ENCODE peak calls at places on chromosomes 13 and 19, in five cellular contexts. Q is Peyer's patch, D is A673, O is ascending aorta, G is endodermal cell. V is an unnamed sample. For H3K4me1, the result is how much of the 10 kb centered on the place peaks cover.

GRCh38 chr13:77918391-77919261 is at the start of gene EDNRB:
- DNase-seq in Q (no peak), O (peak), D (peak), G (peak), V (no peak)

GRCh38 chr13:102310691-102311432 is 91.0 kb downstream of the FGF14 start:
- DNase-seq in Q (no peak), D (no peak), G (no peak), O (no peak), V (no peak)

GRCh38 chr13:44576396-44577235 is 486 bp upstream of the TSC22D1 start:
- DNase-seq in G (peak), D (peak), Q (peak), O (no peak), V (no peak)

GRCh38 chr19:56170261-56170660 is 5.5 kb upstream of the GALP start:
- DNase-seq in O (no peak), Q (no peak), D (no peak), G (no peak), V (peak)

GRCh38 chr13:89380101-89380500 is 1708.9 kb downstream of the SLITRK5 start:
- DNase-seq in O (no peak), D (peak), Q (no peak), G (no peak), V (no peak)

GRCh38 chr13:72473321-72473720 is 254.1 kb downstream of the MZT1 start:
- DNase-seq in G (no peak), D (no peak), O (no peak), Q (no peak), V (no peak)

GRCh38 chr19:14090509-14091085 is at the start of gene SAMD1:
- DNase-seq in G (peak), D (peak), O (peak), Q (peak), V (peak)

GRCh38 chr13:101521371-101521770 is 68.9 kb downstream of the ITGBL1 start:
- DNase-seq in G (no peak), O (no peak), Q (no peak), D (no peak), V (no peak)

GRCh38 chr19:47414469-47414868 is 4.9 kb downstream of the MEIS3 start:
- DNase-seq in D (peak), Q (no peak), G (peak), O (no peak), V (no peak)

GRCh38 chr19:27971071-27971470 is 1241.9 kb downstream of the UQCRFS1 start:
- DNase-seq in O (no peak), Q (no peak), G (peak), D (peak), V (no peak)

GRCh38 chr19:17415107-17415506 is 4.7 kb upstream of the MVB12A start:
- DNase-seq in D (no peak), G (peak), Q (no peak), O (no peak), V (no peak)

GRCh38 chr13:114313061-114313860 is 1.0 kb upstream of the CHAMP1 start:
- DNase-seq in Q (no peak), O (no peak), G (no peak), D (no peak), V (no peak)

GRCh38 chr19:18697680-18698079 is 14.2 kb downstream of the CRTC1 start:
- DNase-seq in Q (no peak), G (no peak), D (no peak), O (no peak), V (peak)

GRCh38 chr13:108950333-108951010 is 321.1 kb downstream of the MYO16 start:
- DNase-seq in O (no peak), Q (no peak), G (no peak), D (no peak), V (no peak)

GRCh38 chr19:37654525-37654832 is 786 bp downstream of the ZFP30 start:
- DNase-seq in Q (no peak), D (peak), O (no peak), G (no peak), V (peak)

GRCh38 chr19:43720936-43721335 is 5.1 kb downstream of the IRGC start:
- DNase-seq in D (no peak), Q (no peak), G (no peak), O (no peak), V (no peak)

GRCh38 chr19:58262922-58263296 is 15.8 kb upstream of the ZNF8 start:
- DNase-seq in O (no peak), Q (no peak), G (no peak), D (no peak), V (no peak)

GRCh38 chr13:111315347-111315995 is 5.0 kb upstream of the TEX29 start:
- DNase-seq in O (peak), G (no peak), D (no peak), Q (no peak), V (no peak)

GRCh38 chr19:18091217-18091608 is 4.5 kb upstream of the IL12RB1 start:
- DNase-seq in Q (peak), D (no peak), G (no peak), O (peak), V (peak)

DNA sequence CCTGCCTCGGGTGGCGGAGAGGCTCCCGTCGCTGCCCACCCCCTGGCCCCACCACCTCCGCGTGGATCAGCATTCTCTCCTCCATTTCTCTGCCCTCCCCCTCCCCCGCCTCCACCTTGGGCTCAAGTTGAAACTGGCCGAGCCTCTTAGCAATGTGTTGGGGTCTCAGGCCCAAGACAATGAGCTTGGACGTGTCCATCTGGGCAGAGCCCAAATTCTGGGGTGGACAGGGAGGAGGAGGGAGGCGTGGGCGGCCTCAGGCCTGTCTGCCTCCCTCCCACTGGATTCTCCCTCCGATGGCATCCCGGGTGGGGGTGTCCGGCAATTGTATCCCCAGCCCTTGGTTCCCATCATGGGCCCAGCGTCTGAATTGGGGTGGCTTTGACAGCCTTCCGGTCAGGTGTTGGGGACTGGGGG is 1.2 kb downstream of the CELF5 start:
- DNase-seq in Q (no peak), D (no peak), O (no peak), G (peak), V (no peak)
- H3K4me3 ChIP-seq in Q (no peak), D (peak), O (no peak), G (no peak), V (no peak)

DNA sequence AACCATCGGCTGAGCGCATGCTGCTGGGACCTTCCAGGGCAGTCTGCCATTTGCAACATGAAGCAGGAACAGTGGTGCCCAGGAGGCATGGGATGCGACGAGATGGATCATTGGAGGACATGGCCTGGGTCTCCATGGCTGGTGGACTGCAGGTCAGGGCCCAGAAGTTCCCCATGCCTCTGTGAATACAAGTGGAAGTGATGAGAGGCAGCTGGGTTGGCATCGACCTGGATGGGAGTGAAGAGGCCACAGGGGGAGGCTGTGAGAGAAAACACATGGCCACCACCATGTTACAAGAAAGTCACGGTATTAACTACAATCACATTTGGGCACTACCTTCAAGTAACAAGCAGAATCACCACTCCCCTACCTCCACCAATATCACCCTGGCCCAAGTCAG is 262.0 kb downstream of the FOXO1 start:
- DNase-seq in Q (no peak), O (no peak), G (no peak), D (no peak), V (no peak)
- H3K4me1 ChIP-seq in Q (under half), O (under half), G (under half), D (under half), V (under half)

DNA sequence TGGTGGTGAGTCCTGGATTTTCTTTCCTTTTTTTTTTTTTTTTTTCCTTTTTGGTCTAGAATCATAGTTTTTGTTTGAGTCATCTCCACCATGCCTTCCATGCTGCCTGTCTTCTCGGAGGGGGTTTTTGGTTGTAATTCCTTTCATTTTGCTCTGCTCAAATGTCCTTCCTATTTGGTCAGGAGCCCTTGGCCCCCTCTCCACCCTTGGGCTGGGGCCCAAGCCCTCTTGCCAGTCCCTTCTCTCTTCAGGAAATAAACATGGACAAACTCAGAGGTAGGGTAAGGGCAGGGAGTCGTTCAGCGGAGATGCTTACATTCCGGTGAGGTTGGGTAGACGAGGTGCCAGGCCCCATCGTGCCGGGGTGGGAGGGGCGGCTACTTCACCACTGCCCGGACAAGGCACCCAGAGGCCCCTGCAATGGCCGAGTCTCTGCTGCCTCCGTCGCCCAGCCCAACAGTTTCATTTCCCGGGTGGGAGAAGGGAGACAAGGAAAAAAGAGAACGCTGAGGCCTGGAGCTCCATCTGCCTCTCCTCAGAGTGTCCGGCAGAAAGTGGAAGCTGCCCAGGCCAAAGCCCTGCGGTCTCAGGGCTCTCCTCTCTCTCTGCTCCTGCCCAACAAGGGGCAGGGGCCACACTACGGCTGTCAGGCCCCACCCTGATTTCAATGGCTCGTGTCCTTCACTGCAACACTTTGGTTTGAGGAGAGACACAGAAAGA is 12.7 kb downstream of the ZNF574 start:
- DNase-seq in Q (no peak), G (no peak), D (no peak), O (no peak), V (no peak)
- H3K27ac ChIP-seq in Q (no peak), G (no peak), D (no peak), O (peak), V (no peak)

GRCh38 chr13:40444241-40444640 is 222.2 kb downstream of the FOXO1 start:
- DNase-seq in G (no peak), Q (no peak), D (no peak), O (no peak), V (no peak)

GRCh38 chr13:40447857-40448256 is 218.6 kb downstream of the FOXO1 start:
- DNase-seq in G (no peak), Q (no peak), D (no peak), O (no peak), V (peak)

GRCh38 chr13:40445557-40445990 is 220.9 kb downstream of the FOXO1 start:
- DNase-seq in G (no peak), Q (peak), D (no peak), O (no peak), V (no peak)

GRCh38 chr13:40442826-40443225 is 223.6 kb downstream of the FOXO1 start:
- DNase-seq in Q (no peak), G (no peak), O (no peak), D (no peak), V (no peak)

GRCh38 chr13:40446365-40446764 is 220.1 kb downstream of the FOXO1 start:
- DNase-seq in D (no peak), O (no peak), G (no peak), Q (no peak), V (no peak)
- H3K4me3 ChIP-seq in D (no peak), O (no peak), G (no peak), Q (no peak), V (no peak)

DNA sequence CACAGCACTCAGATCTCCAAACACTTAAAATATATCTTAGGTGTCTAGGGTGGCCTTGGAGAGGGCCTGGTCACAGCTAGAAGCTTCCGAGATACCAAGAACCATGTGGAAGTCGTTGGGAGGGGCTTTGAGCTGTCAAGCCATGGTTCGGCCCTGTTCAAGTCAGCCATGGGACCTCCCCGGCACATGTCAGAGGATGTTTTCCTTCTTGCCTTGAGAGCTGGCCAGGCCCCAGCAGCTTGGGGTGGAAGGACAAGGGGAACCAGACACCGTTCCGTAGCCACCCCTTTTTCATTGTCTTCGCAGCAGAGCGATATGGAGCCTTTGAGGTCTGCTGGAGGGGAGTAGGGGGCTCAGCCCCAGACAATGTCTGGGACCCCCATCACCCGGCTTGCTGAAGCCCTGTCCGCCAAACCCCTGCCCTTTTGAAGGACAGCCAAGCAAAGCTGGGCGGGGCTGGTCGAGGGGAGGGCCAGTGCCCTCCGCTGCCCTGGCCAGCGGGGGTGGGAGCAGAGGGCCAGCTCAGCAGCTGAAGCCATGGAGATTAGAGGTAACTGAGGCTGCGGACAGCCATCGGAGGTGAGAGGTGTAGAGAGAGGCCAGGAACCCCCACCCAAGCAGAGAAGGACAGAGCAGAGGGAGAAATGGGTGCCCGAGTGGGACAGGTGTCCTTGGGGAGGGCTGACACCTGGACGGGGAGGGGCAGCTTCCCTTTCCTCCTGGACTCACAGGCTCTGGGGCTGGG is 435 bp downstream of the KLK11 start:
- DNase-seq in Q (no peak), G (no peak), O (no peak), D (no peak), V (no peak)
- H3K4me1 ChIP-seq in Q (under half), G (under half), O (under half), D (under half), V (under half)

GRCh38 chr13:48506092-48506701 is 26.7 kb downstream of the RCBTB2 start:
- DNase-seq in Q (no peak), G (no peak), D (no peak), O (no peak), V (no peak)

GRCh38 chr13:48508001-48508400 is 24.9 kb downstream of the RCBTB2 start:
- DNase-seq in D (no peak), G (no peak), O (no peak), Q (no peak), V (no peak)

GRCh38 chr13:48504606-48505369 is 28.1 kb downstream of the RCBTB2 start:
- DNase-seq in O (no peak), D (no peak), G (peak), Q (no peak), V (no peak)

GRCh38 chr13:48507024-48507423 is 25.9 kb downstream of the RCBTB2 start:
- DNase-seq in O (no peak), Q (no peak), D (no peak), G (no peak), V (no peak)

DNA sequence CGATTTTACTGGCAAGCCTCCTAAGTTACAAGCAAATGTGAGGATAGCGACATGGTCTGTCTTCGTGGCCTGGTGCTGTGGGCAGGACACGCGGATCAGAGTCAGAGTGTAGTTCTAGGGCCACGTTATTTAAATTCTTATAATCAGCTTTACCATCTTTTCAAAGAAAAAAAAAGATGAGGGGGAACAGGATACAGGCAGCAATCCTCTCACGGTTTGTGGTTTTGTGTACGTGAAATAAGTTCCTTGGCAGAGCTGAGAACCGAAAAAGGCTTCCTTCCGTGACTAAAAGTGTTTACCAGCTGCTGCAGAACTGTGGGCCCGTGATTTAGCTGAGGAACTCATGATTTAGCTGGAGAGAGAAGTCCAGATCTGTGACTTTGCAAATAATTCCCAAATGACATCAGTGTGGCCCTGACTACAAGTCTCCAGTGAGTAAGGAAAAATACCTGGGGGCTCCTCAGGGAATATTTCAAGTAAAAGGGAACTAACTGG is 27.2 kb downstream of the RCBTB2 start:
- DNase-seq in Q (peak), O (peak), G (no peak), D (no peak), V (peak)
- H3K27ac ChIP-seq in Q (peak), O (peak), G (no peak), D (no peak), V (peak)

V was measured in small intestine.